ENCODE peak calls at places on chromosomes 5 and 9, in five cellular contexts. G, J, R, N and W are unnamed samples.
A peak's percentile ranks its signal among the peaks of the same experiment; 100 is the strongest.

GRCh38 chr9:97425992-97426336 is 14.1 kb downstream of the TDRD7 start:
- DNase-seq in G (no peak), J (peak; percentile 14), R (no peak), N (no peak), W (no peak)

GRCh38 chr9:13971910-13972655 is 341.9 kb downstream of the NFIB start:
- DNase-seq in G (peak; percentile 31), J (no peak), R (no peak), N (no peak), W (no peak)

GRCh38 chr5:53779541-53779981 is 219.1 kb downstream of the NDUFS4 start:
- DNase-seq in G (peak; percentile 78), J (peak; percentile 51), R (peak; percentile 26), N (peak; percentile 23), W (no peak)

GRCh38 chr9:113492343-113493079 is 29.0 kb downstream of the RGS3 start:
- DNase-seq in G (peak; percentile 51), J (peak; percentile 5), R (peak; percentile 50), N (no peak), W (no peak)

GRCh38 chr9:79686381-79687130 is 114.8 kb downstream of the TLE4 start:
- DNase-seq in G (peak; percentile 76), J (peak; percentile 88), R (no peak), N (no peak), W (peak; percentile 39)

GRCh38 chr9:125593581-125593980 is 113.4 kb downstream of the MAPKAP1 start:
- DNase-seq in G (peak; percentile 29), J (no peak), R (no peak), N (no peak), W (no peak)

GRCh38 chr5:55427157-55427556 is 107.6 kb downstream of the PLPP1 start:
- DNase-seq in G (peak; percentile 70), J (peak; percentile 17), R (no peak), N (no peak), W (peak; percentile 86)

GRCh38 chr5:56175028-56175427 is 58.1 kb downstream of the ANKRD55 start:
- DNase-seq in G (peak; percentile 47), J (no peak), R (no peak), N (no peak), W (no peak)

GRCh38 chr5:157295247-157295646 is 29.3 kb downstream of the CYFIP2 start:
- DNase-seq in G (no peak), J (no peak), R (no peak), N (no peak), W (no peak)

GRCh38 chr5:72410896-72411295 is 90.7 kb downstream of the PTCD2 start:
- DNase-seq in G (peak; percentile 58), J (no peak), R (no peak), N (no peak), W (no peak)

GRCh38 chr5:1262381-1262780 is 32.5 kb downstream of the TERT start:
- DNase-seq in G (peak; percentile 2), J (peak; percentile 36), R (no peak), N (peak; percentile 20), W (no peak)

GRCh38 chr9:76817489-76817888 is 53.3 kb downstream of the PCA3 start:
- DNase-seq in G (peak; percentile 36), J (peak; percentile 72), R (no peak), N (no peak), W (no peak)

GRCh38 chr9:21709464-21710058 is 92.9 kb upstream of the MTAP start:
- DNase-seq in G (peak; percentile 66), J (peak; percentile 57), R (no peak), N (peak; percentile 78), W (no peak)

GRCh38 chr5:145936401-145937131 is at the start of gene SH3RF2:
- DNase-seq in G (peak; percentile 59), J (peak; percentile 85), R (peak; percentile 24), N (peak; percentile 92), W (peak; percentile 68)

GRCh38 chr5:92939428-92939827 is 641.6 kb downstream of the NR2F1-AS1 start:
- DNase-seq in G (peak; percentile 29), J (no peak), R (no peak), N (peak; percentile 4), W (no peak)

GRCh38 chr9:134701581-134702259 is 60.1 kb downstream of the COL5A1 start:
- DNase-seq in G (no peak), J (no peak), R (no peak), N (no peak), W (no peak)

GRCh38 chr9:121281614-121282291 is 13.8 kb downstream of the GSN start:
- DNase-seq in G (peak; percentile 80), J (peak; percentile 99), R (peak; percentile 90), N (no peak), W (peak; percentile 85)

GRCh38 chr5:121681200-121681855 is 170.4 kb upstream of the FTMT start:
- DNase-seq in G (no peak), J (no peak), R (no peak), N (no peak), W (no peak)

GRCh38 chr5:64831996-64832395 is 63.3 kb downstream of the CWC27 start:
- DNase-seq in G (no peak), J (no peak), R (no peak), N (no peak), W (no peak)

GRCh38 chr5:52024363-52024762 is 641.1 kb downstream of the ISL1 start:
- DNase-seq in G (no peak), J (no peak), R (no peak), N (no peak), W (no peak)

GRCh38 chr9:14993891-14994554 is 83.8 kb upstream of the FREM1 start:
- DNase-seq in G (peak; percentile 2), J (no peak), R (no peak), N (no peak), W (no peak)

GRCh38 chr9:14993061-14993800 is 83.0 kb upstream of the FREM1 start:
- DNase-seq in G (peak; percentile 83), J (peak; percentile 24), R (peak; percentile 89), N (peak; percentile 95), W (peak; percentile 55)

GRCh38 chr9:14992516-14992915 is 82.3 kb upstream of the FREM1 start:
- DNase-seq in G (no peak), J (no peak), R (no peak), N (no peak), W (no peak)

GRCh38 chr9:14989811-14990210 is 79.6 kb upstream of the FREM1 start:
- DNase-seq in G (no peak), J (no peak), R (no peak), N (no peak), W (no peak)

DNA sequence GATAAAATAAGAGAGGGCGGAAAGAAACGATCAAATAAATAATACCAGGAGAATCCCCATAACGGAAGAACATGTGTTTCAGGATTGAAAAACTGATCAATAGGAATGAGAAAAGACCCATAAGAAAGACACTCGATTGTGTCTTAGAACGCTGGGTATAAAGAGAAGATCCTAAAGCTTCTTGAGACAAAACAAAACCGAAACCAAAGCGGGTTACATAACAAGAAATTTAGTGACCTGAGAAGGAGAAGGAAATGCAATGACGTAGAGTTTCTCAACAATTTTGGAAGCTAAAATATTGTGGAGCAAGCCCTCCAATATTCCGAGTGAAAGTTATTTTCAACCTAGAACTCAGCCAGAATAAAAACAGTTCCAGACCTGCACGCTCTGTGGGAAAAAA is 81.8 kb upstream of the FREM1 start:
- DNase-seq in G (no peak), J (no peak), R (no peak), N (no peak), W (no peak)
- H3K4me3 ChIP-seq in G (no peak overlapping the region), J (no peak overlapping the region), R (peak overlapping the region; percentile 57), N (peak overlapping the region; percentile 53), W (peak overlapping the region; percentile 63)

DNA sequence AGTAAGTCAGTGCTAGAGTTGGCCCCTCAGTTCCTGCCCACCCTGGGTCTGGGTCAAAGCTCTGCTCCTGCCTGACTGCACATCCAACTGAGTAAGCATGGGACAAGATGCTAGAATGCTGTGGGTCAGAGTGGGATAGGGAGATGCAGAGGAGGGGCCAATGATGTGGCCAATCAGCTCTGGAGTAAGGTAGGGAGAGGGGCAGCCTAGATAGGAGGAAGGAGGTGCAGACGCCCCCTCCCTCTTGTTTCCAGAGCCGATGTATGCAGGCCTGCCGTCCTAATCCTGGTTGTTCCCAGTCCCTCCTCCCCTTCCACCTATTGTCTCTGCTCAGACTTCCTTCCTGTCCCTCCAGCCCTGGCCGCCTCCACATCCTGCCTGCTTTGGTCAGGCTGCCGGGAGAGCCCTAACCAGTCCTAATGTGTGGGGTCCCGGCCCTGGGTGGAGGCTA is 1.3 kb downstream of the ARAP3 start:
- DNase-seq in G (peak; percentile 73), J (peak; percentile 43), R (peak; percentile 68), N (peak; percentile 92), W (no peak)
- H3K4me3 ChIP-seq in G (peak overlapping the region; percentile 58), J (peak overlapping the region; percentile 45), R (peak overlapping the region; percentile 62), N (peak overlapping the region; percentile 46), W (peak overlapping the region; percentile 51)

DNA sequence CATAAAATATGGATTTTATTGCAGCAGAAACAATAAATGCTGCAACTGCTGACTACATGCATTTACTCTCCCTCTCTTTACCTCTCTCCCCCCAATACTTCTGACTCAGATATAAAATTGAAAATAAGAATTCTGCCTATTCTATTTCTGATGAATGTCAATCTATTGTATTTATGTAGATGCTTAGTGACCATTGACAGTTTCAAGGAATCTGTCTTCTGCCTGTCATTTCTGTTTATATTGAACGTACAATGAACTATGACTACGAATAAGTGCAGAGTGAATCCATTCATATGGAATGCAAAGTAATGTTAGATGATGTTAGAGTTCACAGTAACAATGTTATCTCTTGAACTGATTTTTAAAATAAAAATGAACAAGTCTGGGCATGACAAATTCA is 898 bp downstream of the CDH10 start:
- DNase-seq in G (no peak), J (no peak), R (no peak), N (no peak), W (no peak)
- H3K4me3 ChIP-seq in G (no peak overlapping the region), J (no peak overlapping the region), R (no peak overlapping the region), N (no peak overlapping the region), W (no peak overlapping the region)

DNA sequence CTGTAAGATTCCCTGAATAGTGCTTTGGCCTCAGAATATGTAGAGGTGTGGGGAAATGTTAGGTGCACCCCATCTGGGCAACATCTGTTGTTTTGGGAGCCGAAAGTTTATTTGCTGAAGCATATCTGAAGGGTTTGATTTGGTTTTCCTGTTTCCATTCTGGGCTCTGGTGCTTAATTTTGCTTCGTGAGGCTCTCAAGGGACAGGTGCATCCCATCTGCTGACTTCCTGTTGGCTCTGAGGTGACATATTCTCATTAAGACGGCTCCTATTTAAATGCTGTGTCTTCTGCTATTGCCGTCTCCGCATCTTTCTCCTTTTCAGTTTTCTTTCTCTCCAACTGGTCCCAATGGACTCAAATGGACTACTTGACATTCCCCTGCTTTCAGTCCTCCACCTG is 104.1 kb downstream of the MTX3 start:
- DNase-seq in G (no peak), J (no peak), R (no peak), N (no peak), W (no peak)
- H3K4me3 ChIP-seq in G (no peak overlapping the region), J (no peak overlapping the region), R (no peak overlapping the region), N (no peak overlapping the region), W (no peak overlapping the region)

GRCh38 chr5:126972062-126972895 is 58.1 kb downstream of the MARCHF3 start:
- DNase-seq in G (peak; percentile 62), J (peak; percentile 3), R (no peak), N (no peak), W (no peak)
- H3K4me3 ChIP-seq in G (no peak overlapping the region), J (no peak overlapping the region), R (no peak overlapping the region), N (no peak overlapping the region), W (no peak overlapping the region)